ENCODE peak calls at places on chromosomes 16 and 17, in seven cellular contexts. One of them, this sample, is unnamed.

GRCh38 chr17:37770631-37771518 is 26.0 kb upstream of the HNF1B start:
- DNase-seq in neural progenitor cell: peak
- DNase-seq in HAP-1: peak
- DNase-seq in posterior cingulate gyrus: no peak
- DNase-seq in astrocyte of the spinal cord: peak
- DNase-seq in stimulated activated naive CD8-positive, alpha-beta T cell treated with anti-CD3 and anti-CD28 coated beads, Interleukin-15, Interleukin-2, amounts not matched to agents 100 U/mL and 50 U/mL, for 24 hours: peak
- DNase-seq in smooth muscle cell of the brain vasculature: peak
- DNase-seq in this sample: peak

GRCh38 chr17:160336-160735 is 21.1 kb downstream of the DOC2B start:
- DNase-seq in neural progenitor cell: no peak
- DNase-seq in HAP-1: no peak
- DNase-seq in posterior cingulate gyrus: no peak
- DNase-seq in astrocyte of the spinal cord: no peak
- DNase-seq in stimulated activated naive CD8-positive, alpha-beta T cell treated with anti-CD3 and anti-CD28 coated beads, Interleukin-15, Interleukin-2, amounts not matched to agents 100 U/mL and 50 U/mL, for 24 hours: no peak
- DNase-seq in smooth muscle cell of the brain vasculature: no peak
- DNase-seq in this sample: no peak

GRCh38 chr16:30715777-30716445 is 16.9 kb downstream of the SRCAP start:
- DNase-seq in neural progenitor cell: no peak
- DNase-seq in HAP-1: no peak
- DNase-seq in posterior cingulate gyrus: no peak
- DNase-seq in astrocyte of the spinal cord: no peak
- DNase-seq in stimulated activated naive CD8-positive, alpha-beta T cell treated with anti-CD3 and anti-CD28 coated beads, Interleukin-15, Interleukin-2, amounts not matched to agents 100 U/mL and 50 U/mL, for 24 hours: peak
- DNase-seq in smooth muscle cell of the brain vasculature: no peak
- DNase-seq in this sample: peak

GRCh38 chr16:14300631-14301149 is 229.6 kb downstream of the MRTFB start:
- DNase-seq in neural progenitor cell: peak
- DNase-seq in HAP-1: peak
- DNase-seq in posterior cingulate gyrus: no peak
- DNase-seq in astrocyte of the spinal cord: peak
- DNase-seq in stimulated activated naive CD8-positive, alpha-beta T cell treated with anti-CD3 and anti-CD28 coated beads, Interleukin-15, Interleukin-2, amounts not matched to agents 100 U/mL and 50 U/mL, for 24 hours: peak
- DNase-seq in smooth muscle cell of the brain vasculature: no peak
- DNase-seq in this sample: peak

GRCh38 chr16:3835089-3835602 is 45.4 kb downstream of the CREBBP start:
- DNase-seq in neural progenitor cell: no peak
- DNase-seq in HAP-1: no peak
- DNase-seq in posterior cingulate gyrus: no peak
- DNase-seq in astrocyte of the spinal cord: no peak
- DNase-seq in stimulated activated naive CD8-positive, alpha-beta T cell treated with anti-CD3 and anti-CD28 coated beads, Interleukin-15, Interleukin-2, amounts not matched to agents 100 U/mL and 50 U/mL, for 24 hours: no peak
- DNase-seq in smooth muscle cell of the brain vasculature: no peak
- DNase-seq in this sample: no peak

GRCh38 chr16:57187508-57187854 is 1.4 kb downstream of the RSPRY1 start:
- DNase-seq in neural progenitor cell: no peak
- DNase-seq in HAP-1: peak
- DNase-seq in posterior cingulate gyrus: no peak
- DNase-seq in astrocyte of the spinal cord: peak
- DNase-seq in stimulated activated naive CD8-positive, alpha-beta T cell treated with anti-CD3 and anti-CD28 coated beads, Interleukin-15, Interleukin-2, amounts not matched to agents 100 U/mL and 50 U/mL, for 24 hours: no peak
- DNase-seq in smooth muscle cell of the brain vasculature: no peak
- DNase-seq in this sample: no peak

GRCh38 chr17:65918921-65919546 is 272.9 kb downstream of the CEP112 start:
- DNase-seq in neural progenitor cell: peak
- DNase-seq in HAP-1: peak
- DNase-seq in posterior cingulate gyrus: no peak
- DNase-seq in astrocyte of the spinal cord: peak
- DNase-seq in stimulated activated naive CD8-positive, alpha-beta T cell treated with anti-CD3 and anti-CD28 coated beads, Interleukin-15, Interleukin-2, amounts not matched to agents 100 U/mL and 50 U/mL, for 24 hours: no peak
- DNase-seq in smooth muscle cell of the brain vasculature: no peak
- DNase-seq in this sample: no peak

GRCh38 chr17:64174686-64175456 is 44.9 kb upstream of the ERN1 start:
- DNase-seq in neural progenitor cell: no peak
- DNase-seq in HAP-1: no peak
- DNase-seq in posterior cingulate gyrus: no peak
- DNase-seq in astrocyte of the spinal cord: no peak
- DNase-seq in stimulated activated naive CD8-positive, alpha-beta T cell treated with anti-CD3 and anti-CD28 coated beads, Interleukin-15, Interleukin-2, amounts not matched to agents 100 U/mL and 50 U/mL, for 24 hours: no peak
- DNase-seq in smooth muscle cell of the brain vasculature: no peak
- DNase-seq in this sample: peak

GRCh38 chr16:11156401-11156800 is 99.6 kb downstream of the SOCS1 start:
- DNase-seq in neural progenitor cell: no peak
- DNase-seq in HAP-1: no peak
- DNase-seq in posterior cingulate gyrus: no peak
- DNase-seq in astrocyte of the spinal cord: no peak
- DNase-seq in stimulated activated naive CD8-positive, alpha-beta T cell treated with anti-CD3 and anti-CD28 coated beads, Interleukin-15, Interleukin-2, amounts not matched to agents 100 U/mL and 50 U/mL, for 24 hours: no peak
- DNase-seq in smooth muscle cell of the brain vasculature: no peak
- DNase-seq in this sample: no peak

GRCh38 chr16:86120201-86120981 is 221.4 kb downstream of the IRF8 start:
- DNase-seq in neural progenitor cell: no peak
- DNase-seq in HAP-1: no peak
- DNase-seq in posterior cingulate gyrus: no peak
- DNase-seq in astrocyte of the spinal cord: no peak
- DNase-seq in stimulated activated naive CD8-positive, alpha-beta T cell treated with anti-CD3 and anti-CD28 coated beads, Interleukin-15, Interleukin-2, amounts not matched to agents 100 U/mL and 50 U/mL, for 24 hours: no peak
- DNase-seq in smooth muscle cell of the brain vasculature: no peak
- DNase-seq in this sample: peak

GRCh38 chr17:29045026-29045425 is 2.1 kb downstream of the PIPOX start:
- DNase-seq in neural progenitor cell: no peak
- DNase-seq in HAP-1: no peak
- DNase-seq in posterior cingulate gyrus: no peak
- DNase-seq in astrocyte of the spinal cord: no peak
- DNase-seq in stimulated activated naive CD8-positive, alpha-beta T cell treated with anti-CD3 and anti-CD28 coated beads, Interleukin-15, Interleukin-2, amounts not matched to agents 100 U/mL and 50 U/mL, for 24 hours: no peak
- DNase-seq in smooth muscle cell of the brain vasculature: no peak
- DNase-seq in this sample: no peak

GRCh38 chr17:247767-248166 is 66.3 kb upstream of the DOC2B start:
- DNase-seq in neural progenitor cell: no peak
- DNase-seq in HAP-1: no peak
- DNase-seq in posterior cingulate gyrus: no peak
- DNase-seq in astrocyte of the spinal cord: no peak
- DNase-seq in stimulated activated naive CD8-positive, alpha-beta T cell treated with anti-CD3 and anti-CD28 coated beads, Interleukin-15, Interleukin-2, amounts not matched to agents 100 U/mL and 50 U/mL, for 24 hours: no peak
- DNase-seq in smooth muscle cell of the brain vasculature: no peak
- DNase-seq in this sample: no peak

GRCh38 chr17:44024271-44024663 is 9.5 kb upstream of the TMEM101 start:
- DNase-seq in neural progenitor cell: no peak
- DNase-seq in HAP-1: no peak
- DNase-seq in posterior cingulate gyrus: no peak
- DNase-seq in astrocyte of the spinal cord: no peak
- DNase-seq in stimulated activated naive CD8-positive, alpha-beta T cell treated with anti-CD3 and anti-CD28 coated beads, Interleukin-15, Interleukin-2, amounts not matched to agents 100 U/mL and 50 U/mL, for 24 hours: no peak
- DNase-seq in smooth muscle cell of the brain vasculature: no peak
- DNase-seq in this sample: no peak

GRCh38 chr17:74858672-74859438 is 830 bp downstream of the GRIN2C start:
- DNase-seq in neural progenitor cell: no peak
- DNase-seq in HAP-1: no peak
- DNase-seq in posterior cingulate gyrus: no peak
- DNase-seq in astrocyte of the spinal cord: no peak
- DNase-seq in stimulated activated naive CD8-positive, alpha-beta T cell treated with anti-CD3 and anti-CD28 coated beads, Interleukin-15, Interleukin-2, amounts not matched to agents 100 U/mL and 50 U/mL, for 24 hours: no peak
- DNase-seq in smooth muscle cell of the brain vasculature: no peak
- DNase-seq in this sample: no peak

GRCh38 chr16:56480776-56481467 is 29.6 kb downstream of the OGFOD1 start:
- DNase-seq in neural progenitor cell: no peak
- DNase-seq in HAP-1: peak
- DNase-seq in posterior cingulate gyrus: no peak
- DNase-seq in astrocyte of the spinal cord: no peak
- DNase-seq in stimulated activated naive CD8-positive, alpha-beta T cell treated with anti-CD3 and anti-CD28 coated beads, Interleukin-15, Interleukin-2, amounts not matched to agents 100 U/mL and 50 U/mL, for 24 hours: no peak
- DNase-seq in smooth muscle cell of the brain vasculature: no peak
- DNase-seq in this sample: no peak